ENCODE peak calls at places on chromosomes 1 and 21, in six cellular contexts. P is H1, G is HCT116, A is K562, D is GM12878, V is HepG2. Y is an unnamed sample.
A peak's percentile ranks its signal among the peaks of the same experiment; 100 is the strongest.

GRCh38 chr1:225710804-225711203 is 57.9 kb upstream of the ENAH start:
- DNase-seq in P (no peak), G (peak; percentile 82), A (no peak), D (no peak), V (no peak), Y (no peak)

GRCh38 chr1:32939655-32940371 is 24.8 kb downstream of the RNF19B start:
- DNase-seq in P (no peak), G (no peak), A (peak; percentile 35), D (no peak), V (no peak), Y (no peak)

GRCh38 chr1:153977250-153978240 is at the start of gene JTB:
- DNase-seq in P (peak; percentile 88), G (no peak), A (peak; percentile 83), D (no peak), V (peak; percentile 83), Y (peak; percentile 89)

GRCh38 chr1:94578856-94579255 is 37.3 kb upstream of the F3 start:
- DNase-seq in P (no peak), G (no peak), A (no peak), D (no peak), V (no peak), Y (no peak)

GRCh38 chr1:151825204-151825603 is 6.4 kb downstream of the RORC start:
- DNase-seq in P (no peak), G (no peak), A (no peak), D (no peak), V (no peak), Y (no peak)

GRCh38 chr1:118209648-118210047 is 24.6 kb upstream of the SPAG17 start:
- DNase-seq in P (no peak), G (no peak), A (no peak), D (no peak), V (no peak), Y (no peak)

GRCh38 chr1:147062951-147063350 is 109.3 kb downstream of the PRKAB2 start:
- DNase-seq in P (no peak), G (no peak), A (no peak), D (no peak), V (no peak), Y (no peak)

GRCh38 chr21:43611598-43612369 is 47.5 kb downstream of the HSF2BP start:
- DNase-seq in P (peak; percentile 75), G (peak; percentile 59), A (peak; percentile 68), D (no peak), V (peak; percentile 75), Y (peak; percentile 52)

GRCh38 chr1:61083799-61084385 is 1.5 kb downstream of the NFIA start:
- DNase-seq in P (no peak), G (no peak), A (no peak), D (no peak), V (no peak), Y (no peak)

GRCh38 chr1:210750468-210750867 is 383.5 kb downstream of the KCNH1 start:
- DNase-seq in P (no peak), G (no peak), A (no peak), D (no peak), V (no peak), Y (no peak)

GRCh38 chr1:91582431-91582921 is 81.8 kb downstream of the CDC7 start:
- DNase-seq in P (no peak), G (no peak), A (no peak), D (no peak), V (no peak), Y (no peak)

GRCh38 chr1:12619396-12620141 is 1.6 kb upstream of the DHRS3 start:
- DNase-seq in P (peak; percentile 93), G (peak; percentile 74), A (peak; percentile 83), D (no peak), V (peak; percentile 70), Y (peak; percentile 68)

GRCh38 chr1:236691348-236691747 is 5.0 kb downstream of the ACTN2 start:
- DNase-seq in P (no peak), G (no peak), A (no peak), D (no peak), V (no peak), Y (no peak)

GRCh38 chr21:45076245-45076661 is 1.9 kb downstream of the ADARB1 start:
- DNase-seq in P (no peak), G (no peak), A (no peak), D (no peak), V (peak; percentile 14), Y (no peak)
- TF ChIP-seq ZNF274 in P (no peak), G (no peak), A (no peak), D (no peak), V (no peak), Y (no peak)

GRCh38 chr21:31278511-31279155 is 65.4 kb downstream of the TIAM1 start:
- DNase-seq in P (no peak), G (no peak), A (no peak), D (no peak), V (no peak), Y (no peak)
- TF ChIP-seq YY1 in P (no peak), G (no peak), A (no peak), D (no peak), V (no peak), Y (no peak)

GRCh38 chr1:234969011-234969441 is 159.6 kb downstream of the TOMM20 start:
- DNase-seq in P (no peak), G (no peak), A (no peak), D (no peak), V (no peak), Y (no peak)

GRCh38 chr1:234969630-234970370 is 158.8 kb downstream of the TOMM20 start:
- DNase-seq in P (peak; percentile 82), G (no peak), A (no peak), D (no peak), V (no peak), Y (no peak)

GRCh38 chr1:234965128-234965527 is 163.5 kb downstream of the TOMM20 start:
- DNase-seq in P (no peak), G (no peak), A (no peak), D (no peak), V (no peak), Y (no peak)

GRCh38 chr1:234968470-234968869 is 160.2 kb downstream of the TOMM20 start:
- DNase-seq in P (no peak), G (no peak), A (no peak), D (no peak), V (no peak), Y (no peak)

GRCh38 chr1:234967121-234967520 is 161.5 kb downstream of the TOMM20 start:
- DNase-seq in P (no peak), G (no peak), A (no peak), D (no peak), V (no peak), Y (no peak)
- H3K4me1 ChIP-seq in P (peaks cover 6% of the 10 kb centered on the region), G (peaks cover 7% of the 10 kb centered on the region), A (peaks cover 18% of the 10 kb centered on the region), D (peaks cover 70% of the 10 kb centered on the region), V (peaks cover 74% of the 10 kb centered on the region), Y (peaks cover 6% of the 10 kb centered on the region)

GRCh38 chr1:9603307-9603706 is 14.6 kb downstream of the TMEM201 start:
- DNase-seq in P (no peak), G (no peak), A (no peak), D (no peak), V (no peak), Y (no peak)

GRCh38 chr1:9602794-9603167 is 14.1 kb downstream of the TMEM201 start:
- DNase-seq in P (no peak), G (no peak), A (no peak), D (no peak), V (no peak), Y (no peak)

GRCh38 chr1:9600861-9601834 is 12.4 kb downstream of the TMEM201 start:
- DNase-seq in P (no peak), G (no peak), A (no peak), D (no peak), V (no peak), Y (no peak)

GRCh38 chr1:9603766-9604753 is 15.3 kb downstream of the TMEM201 start:
- DNase-seq in P (no peak), G (no peak), A (no peak), D (no peak), V (no peak), Y (no peak)

GRCh38 chr1:9601942-9602793 is 13.5 kb downstream of the TMEM201 start:
- DNase-seq in P (no peak), G (no peak), A (no peak), D (no peak), V (no peak), Y (no peak)
- TF ChIP-seq ZNF274 in P (no peak), G (no peak), A (no peak), D (no peak), V (no peak), Y (no peak)

GRCh38 chr1:201215531-201216357 is 25.1 kb downstream of the IGFN1 start:
- DNase-seq in P (no peak), G (no peak), A (no peak), D (no peak), V (no peak), Y (no peak)

GRCh38 chr1:201214886-201215285 is 24.3 kb downstream of the IGFN1 start:
- DNase-seq in P (no peak), G (no peak), A (no peak), D (no peak), V (no peak), Y (no peak)

GRCh38 chr1:201213926-201214325 is 23.3 kb downstream of the IGFN1 start:
- DNase-seq in P (no peak), G (no peak), A (no peak), D (no peak), V (no peak), Y (no peak)

GRCh38 chr1:201213106-201213770 is 22.6 kb downstream of the IGFN1 start:
- DNase-seq in P (no peak), G (no peak), A (no peak), D (no peak), V (no peak), Y (no peak)

GRCh38 chr1:201214461-201214860 is 23.8 kb downstream of the IGFN1 start:
- DNase-seq in P (no peak), G (no peak), A (peak; percentile 67), D (no peak), V (no peak), Y (no peak)
- TF ChIP-seq YY1 in P (peak; percentile 85), G (peak; percentile 56), A (no peak), D (no peak), V (no peak), Y (no peak)

DNA sequence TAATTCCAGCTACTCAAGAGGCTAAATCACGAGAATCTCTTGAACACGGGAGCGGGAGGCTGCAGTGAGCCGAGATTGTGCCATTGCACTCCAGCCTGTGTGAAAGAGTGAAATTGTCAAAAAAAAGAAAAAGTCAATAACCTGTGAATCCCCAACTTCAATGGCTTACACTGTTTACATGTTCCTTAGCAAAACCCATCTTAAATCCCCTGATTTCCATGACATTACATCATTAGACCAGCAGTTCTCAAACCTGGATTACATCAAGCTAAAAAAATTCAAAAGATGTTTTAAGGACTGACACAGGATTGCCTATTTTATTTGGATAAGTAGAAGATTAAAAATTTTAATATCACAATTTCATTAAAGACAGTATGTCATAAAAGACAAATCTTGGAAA is 12.4 kb downstream of the GPBP1L1 start:
- DNase-seq in P (no peak), G (no peak), A (no peak), D (no peak), V (no peak), Y (no peak)
- H3K4me1 ChIP-seq in P (no peaks in the 10 kb centered on the region), G (no peaks in the 10 kb centered on the region), A (peaks cover 3% of the 10 kb centered on the region), D (no peaks in the 10 kb centered on the region), V (peaks cover 62% of the 10 kb centered on the region), Y (no peaks in the 10 kb centered on the region)

Y was measured in NT2/D1.